ENCODE peak calls at places on chromosomes 1 and 21, in four cellular contexts. P is AG04449, U is endothelial cell, E is MCF 10A. D is an unnamed sample.

GRCh38 chr1:168653567-168653966 is 75.4 kb downstream of the DPT start:
- DNase-seq in P (no peak), U (no peak), E (peak; percentile 61), D (no peak)

GRCh38 chr1:182685186-182685585 is 799 bp upstream of the RGS8 start:
- DNase-seq in E (no peak), P (no peak), U (no peak), D (no peak)

GRCh38 chr1:22296701-22297591 is 154.0 kb upstream of the WNT4 start:
- DNase-seq in E (peak; percentile 1), U (no peak), P (no peak), D (no peak)

GRCh38 chr21:45981154-45981606 is 390 bp upstream of the COL6A1 start:
- DNase-seq in U (peak; percentile 74), E (peak; percentile 66), P (no peak), D (peak; percentile 48)

GRCh38 chr21:35705237-35705887 is 355.0 kb downstream of the SETD4 start:
- DNase-seq in U (no peak), P (no peak), E (no peak), D (no peak)

GRCh38 chr1:183783896-183784637 is 20.9 kb upstream of the RGL1 start:
- DNase-seq in U (no peak), P (peak; percentile 21), E (peak; percentile 79), D (no peak)

GRCh38 chr1:166908942-166909341 is 32.9 kb upstream of the TADA1 start:
- DNase-seq in E (peak; percentile 28), U (no peak), P (no peak), D (no peak)

GRCh38 chr1:11719313-11720032 is 16.5 kb upstream of the AGTRAP start:
- DNase-seq in U (peak; percentile 71), P (no peak), E (peak; percentile 47), D (peak; percentile 49)

GRCh38 chr1:94270801-94271203 is 33.4 kb upstream of the ARHGAP29 start:
- DNase-seq in U (no peak), P (no peak), E (peak; percentile 76), D (no peak)

GRCh38 chr21:43192501-43193081 is 23.8 kb downstream of the CRYAA start:
- DNase-seq in P (no peak), U (no peak), E (no peak), D (no peak)

GRCh38 chr21:17866590-17866989 is 47.4 kb upstream of the C21orf91 start:
- DNase-seq in U (no peak), P (no peak), E (no peak), D (no peak)

GRCh38 chr1:214990619-214991018 is 91.9 kb upstream of the KCNK2 start:
- DNase-seq in U (no peak), P (peak; percentile 97), E (peak; percentile 70), D (no peak)

GRCh38 chr1:9448132-9449105 is 90.8 kb upstream of the SLC25A33 start:
- DNase-seq in P (no peak), U (peak; percentile 18), E (no peak), D (no peak)

GRCh38 chr1:6098303-6099215 is 52.9 kb downstream of the KCNAB2 start:
- DNase-seq in U (no peak), P (no peak), E (no peak), D (no peak)

GRCh38 chr1:26570287-26570686 is 40.7 kb downstream of the RPS6KA1 start:
- DNase-seq in E (no peak), P (no peak), U (no peak), D (no peak)

GRCh38 chr1:53086504-53087070 is 24.6 kb downstream of the PODN start:
- DNase-seq in P (no peak), U (no peak), E (no peak), D (no peak)

GRCh38 chr21:29145354-29145782 is 14.9 kb downstream of the MAP3K7CL start:
- DNase-seq in E (peak; percentile 91), P (peak; percentile 57), U (no peak), D (no peak)

GRCh38 chr1:235100124-235100801 is 28.4 kb downstream of the TOMM20 start:
- DNase-seq in U (no peak), P (no peak), E (no peak), D (no peak)

GRCh38 chr1:17922833-17923232 is 167.7 kb downstream of the ACTL8 start:
- DNase-seq in P (no peak), E (peak; percentile 54), U (peak; percentile 69), D (no peak)

GRCh38 chr1:222817529-222817928 is 2.7 kb downstream of the DISP1 start:
- DNase-seq in E (peak; percentile 98), U (no peak), P (peak; percentile 76), D (no peak)

GRCh38 chr1:240701412-240701811 is 89.5 kb upstream of the GREM2 start:
- DNase-seq in P (peak; percentile 65), U (no peak), E (peak; percentile 78), D (no peak)

GRCh38 chr1:222064388-222065201 is 322.7 kb upstream of the DUSP10 start:
- DNase-seq in E (peak; percentile 47), U (no peak), P (no peak), D (no peak)

GRCh38 chr1:56803561-56804156 is 15.5 kb downstream of the FYB2 start:
- DNase-seq in U (peak; percentile 60), P (no peak), E (peak; percentile 68), D (no peak)

GRCh38 chr1:62613325-62613727 is 16.0 kb downstream of the ANGPTL3 start:
- DNase-seq in P (no peak), U (no peak), E (no peak), D (no peak)

GRCh38 chr1:111621050-111621449 is 1.5 kb downstream of the RAP1A start:
- DNase-seq in U (no peak), E (peak; percentile 24), P (no peak), D (no peak)

GRCh38 chr21:33418686-33419085 is 15.5 kb downstream of the IFNGR2 start:
- DNase-seq in E (no peak), P (no peak), U (no peak), D (no peak)

GRCh38 chr21:33032434-33033047 is 6.8 kb downstream of the OLIG2 start:
- DNase-seq in E (no peak), P (no peak), U (no peak), D (no peak)

GRCh38 chr1:145990249-145991097 is 5.9 kb downstream of the TXNIP start:
- DNase-seq in E (peak; percentile 50), U (no peak), P (no peak), D (no peak)

GRCh38 chr1:165807613-165808012 is 19.8 kb upstream of the UCK2 start:
- DNase-seq in E (peak; percentile 51), P (no peak), U (no peak), D (no peak)

GRCh38 chr1:76142771-76143540 is 68.4 kb downstream of the ST6GALNAC3 start:
- DNase-seq in U (no peak), P (no peak), E (no peak), D (no peak)

GRCh38 chr1:200336111-200336845 is 73.6 kb downstream of the ZNF281 start:
- DNase-seq in U (no peak), E (peak; percentile 64), P (no peak), D (no peak)

GRCh38 chr1:212560933-212561460 is 47.6 kb upstream of the ATF3 start:
- DNase-seq in U (no peak), P (no peak), E (no peak), D (no peak)